ENCODE peak calls at places on chromosomes 3 and 15, in seven cellular contexts. One of them, this sample, is unnamed.

GRCh38 chr3:73614385-73614784 is 10.4 kb downstream of the PDZRN3 start:
- DNase-seq in RWPE1: no peak
- DNase-seq in cardiac fibroblast: peak
- DNase-seq in foreskin fibroblast: peak
- DNase-seq in BJ: no peak
- DNase-seq in AG04449: no peak
- DNase-seq in AG10803: peak
- DNase-seq in this sample: no peak

GRCh38 chr3:103873897-103874545 is 1439.2 kb downstream of the ZPLD1 start:
- DNase-seq in RWPE1: no peak
- DNase-seq in cardiac fibroblast: no peak
- DNase-seq in foreskin fibroblast: no peak
- DNase-seq in BJ: no peak
- DNase-seq in AG04449: no peak
- DNase-seq in AG10803: no peak
- DNase-seq in this sample: no peak

GRCh38 chr15:35874260-35874905 is 328.4 kb upstream of the DPH6 start:
- DNase-seq in RWPE1: peak
- DNase-seq in cardiac fibroblast: peak
- DNase-seq in foreskin fibroblast: peak
- DNase-seq in BJ: peak
- DNase-seq in AG04449: peak
- DNase-seq in AG10803: peak
- DNase-seq in this sample: peak

GRCh38 chr3:181716916-181717315 is 5.2 kb downstream of the SOX2 start:
- DNase-seq in RWPE1: no peak
- DNase-seq in cardiac fibroblast: no peak
- DNase-seq in foreskin fibroblast: no peak
- DNase-seq in BJ: no peak
- DNase-seq in AG04449: no peak
- DNase-seq in AG10803: no peak
- DNase-seq in this sample: no peak

GRCh38 chr3:109330405-109330804 is 6.9 kb downstream of the DPPA4 start:
- DNase-seq in RWPE1: no peak
- DNase-seq in cardiac fibroblast: no peak
- DNase-seq in foreskin fibroblast: no peak
- DNase-seq in BJ: no peak
- DNase-seq in AG04449: no peak
- DNase-seq in AG10803: no peak
- DNase-seq in this sample: no peak

GRCh38 chr15:85430406-85431204 is 50.2 kb downstream of the AKAP13 start:
- DNase-seq in RWPE1: no peak
- DNase-seq in cardiac fibroblast: no peak
- DNase-seq in foreskin fibroblast: no peak
- DNase-seq in BJ: no peak
- DNase-seq in AG04449: no peak
- DNase-seq in AG10803: no peak
- DNase-seq in this sample: no peak

GRCh38 chr15:94584833-94585244 is 353.5 kb downstream of the MCTP2 start:
- DNase-seq in RWPE1: no peak
- DNase-seq in cardiac fibroblast: peak
- DNase-seq in foreskin fibroblast: no peak
- DNase-seq in BJ: no peak
- DNase-seq in AG04449: no peak
- DNase-seq in AG10803: no peak
- DNase-seq in this sample: no peak

GRCh38 chr3:147049901-147050300 is 356.4 kb downstream of the ZIC4 start:
- DNase-seq in RWPE1: no peak
- DNase-seq in cardiac fibroblast: no peak
- DNase-seq in foreskin fibroblast: peak
- DNase-seq in BJ: no peak
- DNase-seq in AG04449: no peak
- DNase-seq in AG10803: no peak
- DNase-seq in this sample: no peak

GRCh38 chr15:100007609-100008008 is 274.4 kb upstream of the LYSMD4 start:
- DNase-seq in RWPE1: no peak
- DNase-seq in cardiac fibroblast: no peak
- DNase-seq in foreskin fibroblast: no peak
- DNase-seq in BJ: no peak
- DNase-seq in AG04449: no peak
- DNase-seq in AG10803: no peak
- DNase-seq in this sample: no peak

GRCh38 chr3:101574388-101575156 is 592 bp downstream of the PCNP start:
- DNase-seq in RWPE1: no peak
- DNase-seq in cardiac fibroblast: peak
- DNase-seq in foreskin fibroblast: peak
- DNase-seq in BJ: no peak
- DNase-seq in AG04449: no peak
- DNase-seq in AG10803: peak
- DNase-seq in this sample: no peak

GRCh38 chr15:40339621-40339945 is 1.2 kb downstream of the CCDC9B start:
- DNase-seq in RWPE1: no peak
- DNase-seq in cardiac fibroblast: no peak
- DNase-seq in foreskin fibroblast: no peak
- DNase-seq in BJ: no peak
- DNase-seq in AG04449: no peak
- DNase-seq in AG10803: no peak
- DNase-seq in this sample: no peak
- TF ChIP-seq CTCF in RWPE1: no peak
- TF ChIP-seq CTCF in cardiac fibroblast: peak
- TF ChIP-seq CTCF in foreskin fibroblast: no peak
- TF ChIP-seq CTCF in BJ: no peak
- TF ChIP-seq CTCF in AG04449: peak
- TF ChIP-seq CTCF in AG10803: peak
- TF ChIP-seq CTCF in this sample: no peak

GRCh38 chr3:132034097-132034485 is 723 bp downstream of the CPNE4 start:
- DNase-seq in RWPE1: no peak
- DNase-seq in cardiac fibroblast: no peak
- DNase-seq in foreskin fibroblast: no peak
- DNase-seq in BJ: no peak
- DNase-seq in AG04449: no peak
- DNase-seq in AG10803: no peak
- DNase-seq in this sample: no peak

GRCh38 chr3:132034486-132035464 is at the start of gene CPNE4:
- DNase-seq in RWPE1: peak
- DNase-seq in cardiac fibroblast: peak
- DNase-seq in foreskin fibroblast: peak
- DNase-seq in BJ: no peak
- DNase-seq in AG04449: no peak
- DNase-seq in AG10803: peak
- DNase-seq in this sample: peak

GRCh38 chr3:132033471-132033870 is 1.3 kb downstream of the CPNE4 start:
- DNase-seq in RWPE1: no peak
- DNase-seq in cardiac fibroblast: no peak
- DNase-seq in foreskin fibroblast: no peak
- DNase-seq in BJ: no peak
- DNase-seq in AG04449: no peak
- DNase-seq in AG10803: no peak
- DNase-seq in this sample: no peak

GRCh38 chr3:132032959-132033358 is 1.9 kb downstream of the CPNE4 start:
- DNase-seq in RWPE1: no peak
- DNase-seq in cardiac fibroblast: no peak
- DNase-seq in foreskin fibroblast: no peak
- DNase-seq in BJ: no peak
- DNase-seq in AG04449: no peak
- DNase-seq in AG10803: no peak
- DNase-seq in this sample: no peak

GRCh38 chr3:132038198-132038825 is 3.5 kb upstream of the CPNE4 start:
- DNase-seq in RWPE1: peak
- DNase-seq in cardiac fibroblast: peak
- DNase-seq in foreskin fibroblast: peak
- DNase-seq in BJ: no peak
- DNase-seq in AG04449: no peak
- DNase-seq in AG10803: peak
- DNase-seq in this sample: no peak
- TF ChIP-seq CTCF in RWPE1: peak
- TF ChIP-seq CTCF in cardiac fibroblast: peak
- TF ChIP-seq CTCF in foreskin fibroblast: peak
- TF ChIP-seq CTCF in BJ: peak
- TF ChIP-seq CTCF in AG04449: peak
- TF ChIP-seq CTCF in AG10803: peak
- TF ChIP-seq CTCF in this sample: peak

GRCh38 chr3:19146685-19147650 is 1.3 kb upstream of the KCNH8 start:
- DNase-seq in RWPE1: peak
- DNase-seq in cardiac fibroblast: peak
- DNase-seq in foreskin fibroblast: peak
- DNase-seq in BJ: no peak
- DNase-seq in AG04449: no peak
- DNase-seq in AG10803: peak
- DNase-seq in this sample: no peak
- TF ChIP-seq CTCF in RWPE1: peak
- TF ChIP-seq CTCF in cardiac fibroblast: peak
- TF ChIP-seq CTCF in foreskin fibroblast: peak
- TF ChIP-seq CTCF in BJ: peak
- TF ChIP-seq CTCF in AG04449: peak
- TF ChIP-seq CTCF in AG10803: peak
- TF ChIP-seq CTCF in this sample: peak

DNA sequence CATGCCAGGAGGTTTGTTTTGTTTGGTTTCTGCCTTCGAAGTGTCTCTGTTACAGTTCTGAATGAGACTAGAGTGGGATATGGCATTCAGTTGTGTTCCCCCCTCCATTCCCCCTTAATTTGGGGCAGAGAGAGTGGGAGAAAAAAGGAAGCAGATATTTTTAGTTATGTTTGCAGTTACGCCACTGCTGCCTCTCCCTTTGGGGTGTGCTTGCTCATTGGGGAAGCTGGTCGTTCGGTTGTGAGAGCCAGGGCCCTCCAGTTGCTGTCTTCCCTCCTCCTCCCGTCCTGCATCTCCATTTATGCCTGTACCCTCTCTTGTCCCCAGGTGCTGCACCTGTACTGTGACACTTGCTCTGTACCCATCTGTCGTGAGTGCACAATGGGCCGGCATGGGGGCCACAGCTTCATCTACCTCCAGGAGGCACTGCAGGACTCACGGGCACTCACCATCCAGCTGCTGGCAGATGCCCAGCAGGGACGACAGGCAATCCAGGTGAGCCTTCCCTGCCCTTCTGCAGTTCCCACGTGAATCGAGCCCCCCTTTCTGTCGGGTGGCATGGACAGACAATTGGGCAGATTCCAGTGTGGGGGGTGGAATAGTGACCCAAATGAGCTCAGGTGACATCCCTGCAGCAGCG is 55.8 kb downstream of the TRIM71 start:
- DNase-seq in RWPE1: no peak
- DNase-seq in cardiac fibroblast: no peak
- DNase-seq in foreskin fibroblast: no peak
- DNase-seq in BJ: no peak
- DNase-seq in AG04449: no peak
- DNase-seq in AG10803: no peak
- DNase-seq in this sample: no peak
- TF ChIP-seq CTCF in RWPE1: no peak
- TF ChIP-seq CTCF in cardiac fibroblast: no peak
- TF ChIP-seq CTCF in foreskin fibroblast: no peak
- TF ChIP-seq CTCF in BJ: no peak
- TF ChIP-seq CTCF in AG04449: no peak
- TF ChIP-seq CTCF in AG10803: no peak
- TF ChIP-seq CTCF in this sample: no peak

GRCh38 chr3:33954956-33955355 is 156.5 kb downstream of the PDCD6IP start:
- DNase-seq in RWPE1: no peak
- DNase-seq in cardiac fibroblast: peak
- DNase-seq in foreskin fibroblast: peak
- DNase-seq in BJ: no peak
- DNase-seq in AG04449: no peak
- DNase-seq in AG10803: no peak
- DNase-seq in this sample: no peak
- TF ChIP-seq CTCF in RWPE1: no peak
- TF ChIP-seq CTCF in cardiac fibroblast: peak
- TF ChIP-seq CTCF in foreskin fibroblast: no peak
- TF ChIP-seq CTCF in BJ: peak
- TF ChIP-seq CTCF in AG04449: no peak
- TF ChIP-seq CTCF in AG10803: no peak
- TF ChIP-seq CTCF in this sample: no peak

GRCh38 chr15:74542192-74543042 is 1.4 kb downstream of the ARID3B start:
- DNase-seq in RWPE1: no peak
- DNase-seq in cardiac fibroblast: no peak
- DNase-seq in foreskin fibroblast: peak
- DNase-seq in BJ: no peak
- DNase-seq in AG04449: no peak
- DNase-seq in AG10803: no peak
- DNase-seq in this sample: no peak

GRCh38 chr15:74545061-74545460 is 4.0 kb downstream of the ARID3B start:
- DNase-seq in RWPE1: no peak
- DNase-seq in cardiac fibroblast: no peak
- DNase-seq in foreskin fibroblast: no peak
- DNase-seq in BJ: no peak
- DNase-seq in AG04449: no peak
- DNase-seq in AG10803: no peak
- DNase-seq in this sample: no peak

GRCh38 chr15:74543043-74543422 is 2.0 kb downstream of the ARID3B start:
- DNase-seq in RWPE1: no peak
- DNase-seq in cardiac fibroblast: no peak
- DNase-seq in foreskin fibroblast: no peak
- DNase-seq in BJ: no peak
- DNase-seq in AG04449: no peak
- DNase-seq in AG10803: no peak
- DNase-seq in this sample: no peak

GRCh38 chr15:74541494-74542191 is 623 bp downstream of the ARID3B start:
- DNase-seq in RWPE1: no peak
- DNase-seq in cardiac fibroblast: peak
- DNase-seq in foreskin fibroblast: peak
- DNase-seq in BJ: no peak
- DNase-seq in AG04449: no peak
- DNase-seq in AG10803: peak
- DNase-seq in this sample: no peak

GRCh38 chr15:74543583-74543982 is 2.6 kb downstream of the ARID3B start:
- DNase-seq in RWPE1: no peak
- DNase-seq in cardiac fibroblast: no peak
- DNase-seq in foreskin fibroblast: no peak
- DNase-seq in BJ: no peak
- DNase-seq in AG04449: no peak
- DNase-seq in AG10803: no peak
- DNase-seq in this sample: no peak
- TF ChIP-seq CTCF in RWPE1: no peak
- TF ChIP-seq CTCF in cardiac fibroblast: no peak
- TF ChIP-seq CTCF in foreskin fibroblast: no peak
- TF ChIP-seq CTCF in BJ: no peak
- TF ChIP-seq CTCF in AG04449: no peak
- TF ChIP-seq CTCF in AG10803: no peak
- TF ChIP-seq CTCF in this sample: peak

GRCh38 chr15:40106203-40107161 is 2.2 kb downstream of the BMF start:
- DNase-seq in RWPE1: peak
- DNase-seq in cardiac fibroblast: peak
- DNase-seq in foreskin fibroblast: peak
- DNase-seq in BJ: no peak
- DNase-seq in AG04449: no peak
- DNase-seq in AG10803: peak
- DNase-seq in this sample: no peak
- TF ChIP-seq CTCF in RWPE1: no peak
- TF ChIP-seq CTCF in cardiac fibroblast: no peak
- TF ChIP-seq CTCF in foreskin fibroblast: no peak
- TF ChIP-seq CTCF in BJ: no peak
- TF ChIP-seq CTCF in AG04449: no peak
- TF ChIP-seq CTCF in AG10803: peak
- TF ChIP-seq CTCF in this sample: no peak

This sample was measured in AG04450.